ENCODE peak calls at places on chromosomes 12 and 14, in nine cellular contexts. A is stimulated activated CD4-positive, alpha-beta T cell treated with anti-CD3 and anti-CD28 coated beads, Interleukin-1b, Interleukin-23, amount 100 ng/mL, for 48 hours; D is T-helper 2 cell; W is A172; L is iPS-NIHi11; P is ACHN; Q is ELR; C is testis; O is astrocyte of the spinal cord. Z is an unnamed sample.

GRCh38 chr14:61472025-61472672 is 150.8 kb downstream of the PRKCH start:
- DNase-seq in W (peak; percentile 90), P (peak; percentile 84), L (no peak), D (peak; percentile 18), O (peak; percentile 98), A (peak; percentile 41), Q (peak; percentile 98), C (no peak), Z (no peak)

GRCh38 chr12:15164997-15165659 is 56.1 kb downstream of the RERG start:
- DNase-seq in A (no peak), Q (peak; percentile 9), O (peak; percentile 86), C (no peak), D (no peak), W (no peak), L (no peak), P (peak; percentile 49), Z (no peak)

GRCh38 chr12:121388421-121388981 is 11.4 kb upstream of the RNF34 start:
- DNase-seq in L (no peak), P (no peak), Q (peak; percentile 91), A (no peak), C (no peak), W (peak; percentile 59), D (no peak), O (peak; percentile 55), Z (peak; percentile 20)

GRCh38 chr12:77685112-77685511 is 145.6 kb upstream of the NAV3 start:
- DNase-seq in C (peak; percentile 74), Q (peak; percentile 78), A (no peak), D (no peak), L (peak; percentile 38), O (peak; percentile 83), W (peak; percentile 68), P (peak; percentile 83), Z (no peak)

GRCh38 chr12:117051380-117051779 is 47.8 kb downstream of the TESC start:
- DNase-seq in A (no peak), W (no peak), L (no peak), C (no peak), O (no peak), P (no peak), D (no peak), Q (no peak), Z (no peak)

GRCh38 chr12:10779103-10779502 is 23.3 kb downstream of the TAS2R7 start:
- DNase-seq in P (no peak), O (no peak), A (no peak), L (no peak), C (no peak), D (no peak), W (no peak), Q (no peak), Z (no peak)

GRCh38 chr12:3145036-3145435 is 67.9 kb downstream of the TSPAN9 start:
- DNase-seq in C (peak; percentile 28), A (no peak), O (no peak), W (no peak), P (no peak), D (no peak), Q (no peak), L (no peak), Z (no peak)

GRCh38 chr12:33876618-33877017 is 145.7 kb upstream of the ALG10 start:
- DNase-seq in C (no peak), O (no peak), A (no peak), Q (no peak), P (peak; percentile 8), D (no peak), W (no peak), L (no peak), Z (no peak)

GRCh38 chr14:34301107-34301734 is 160.8 kb downstream of the SPTSSA start:
- DNase-seq in P (peak; percentile 50), L (peak; percentile 70), D (no peak), A (no peak), C (peak; percentile 17), W (peak; percentile 36), O (peak; percentile 40), Q (peak; percentile 44), Z (no peak)

GRCh38 chr12:126182619-126183236 is 1117.5 kb downstream of the AACS start:
- DNase-seq in A (no peak), C (no peak), O (peak; percentile 19), P (no peak), L (no peak), D (no peak), W (no peak), Q (no peak), Z (no peak)

GRCh38 chr12:93664573-93665138 is 12.5 kb upstream of the CRADD start:
- DNase-seq in P (no peak), Q (peak; percentile 30), L (no peak), C (no peak), A (no peak), W (no peak), O (peak; percentile 5), D (no peak), Z (no peak)

GRCh38 chr14:32363761-32364160 is 34.7 kb downstream of the AKAP6 start:
- DNase-seq in W (no peak), Q (no peak), P (no peak), O (no peak), C (no peak), A (no peak), D (no peak), L (no peak), Z (no peak)

GRCh38 chr14:73269729-73270651 is 32.7 kb downstream of the PAPLN start:
- DNase-seq in P (peak; percentile 74), C (peak; percentile 59), Q (peak; percentile 56), D (no peak), L (peak; percentile 82), W (no peak), A (no peak), O (peak; percentile 35), Z (no peak)

Z was measured in mesenteric fat pad.